ENCODE peak calls at places on chromosome 6, in five cellular contexts. P is K562, X is suprapubic skin, L is endothelial cell of umbilical vein, Q is HCT116. J is an unnamed sample.

GRCh38 chr6:159151266-159151855 is 17.8 kb upstream of the FNDC1 start:
- DNase-seq in P (peak), Q (peak), X (no peak), L (peak), J (no peak)

GRCh38 chr6:106547053-106547414 is 82.3 kb downstream of the RTN4IP1 start:
- DNase-seq in X (no peak), P (no peak), L (peak), Q (peak), J (no peak)

GRCh38 chr6:158768396-158768795 is 50.8 kb downstream of the EZR start:
- DNase-seq in P (no peak), X (no peak), Q (no peak), L (no peak), J (no peak)

GRCh38 chr6:167825759-167826229 is 917 bp upstream of the AFDN start:
- DNase-seq in P (peak), L (no peak), X (peak), Q (peak), J (peak)

GRCh38 chr6:14799928-14800327 is 445.9 kb upstream of the JARID2 start:
- DNase-seq in Q (peak), L (peak), X (no peak), P (peak), J (no peak)

GRCh38 chr6:56637640-56638039 is 5.0 kb downstream of the DST start:
- DNase-seq in P (peak), Q (peak), X (no peak), L (peak), J (no peak)

GRCh38 chr6:43996614-43997341 is 130.5 kb downstream of the MRPL14 start:
- DNase-seq in L (no peak), Q (no peak), X (peak), P (no peak), J (no peak)

GRCh38 chr6:141610741-141611140 is 522.0 kb upstream of the GJE1 start:
- DNase-seq in X (no peak), Q (peak), L (peak), P (no peak), J (no peak)

GRCh38 chr6:9316831-9317230 is 881.5 kb upstream of the SLC35B3 start:
- DNase-seq in X (no peak), L (no peak), Q (no peak), P (no peak), J (no peak)

GRCh38 chr6:35078226-35078850 is 62.8 kb downstream of the TCP11 start:
- DNase-seq in L (no peak), Q (no peak), P (no peak), X (peak), J (no peak)

GRCh38 chr6:132695773-132696172 is 18.1 kb downstream of the VNN1 start:
- DNase-seq in P (no peak), X (no peak), L (peak), Q (no peak), J (no peak)

GRCh38 chr6:155155787-155156447 is 107.9 kb upstream of the CLDN20 start:
- DNase-seq in Q (no peak), P (no peak), X (no peak), L (no peak), J (no peak)

GRCh38 chr6:53397283-53397682 is 48.5 kb upstream of the ELOVL5 start:
- DNase-seq in X (no peak), P (no peak), L (no peak), Q (no peak), J (no peak)

GRCh38 chr6:56938634-56939294 is 16.1 kb upstream of the BEND6 start:
- DNase-seq in P (peak), X (no peak), L (peak), Q (peak), J (no peak)

GRCh38 chr6:11538049-11538798 is 675 bp downstream of the TMEM170B start:
- DNase-seq in X (peak), L (peak), P (peak), Q (no peak), J (peak)

GRCh38 chr6:36305885-36306284 is 30.8 kb downstream of the BNIP5 start:
- DNase-seq in P (no peak), Q (no peak), X (no peak), L (no peak), J (peak)

GRCh38 chr6:118124851-118125250 is 217.8 kb downstream of the SLC35F1 start:
- DNase-seq in Q (no peak), X (no peak), L (no peak), P (no peak), J (no peak)

GRCh38 chr6:152954443-152954842 is 28.4 kb downstream of the FBXO5 start:
- DNase-seq in X (no peak), Q (no peak), L (no peak), P (peak), J (no peak)

DNA sequence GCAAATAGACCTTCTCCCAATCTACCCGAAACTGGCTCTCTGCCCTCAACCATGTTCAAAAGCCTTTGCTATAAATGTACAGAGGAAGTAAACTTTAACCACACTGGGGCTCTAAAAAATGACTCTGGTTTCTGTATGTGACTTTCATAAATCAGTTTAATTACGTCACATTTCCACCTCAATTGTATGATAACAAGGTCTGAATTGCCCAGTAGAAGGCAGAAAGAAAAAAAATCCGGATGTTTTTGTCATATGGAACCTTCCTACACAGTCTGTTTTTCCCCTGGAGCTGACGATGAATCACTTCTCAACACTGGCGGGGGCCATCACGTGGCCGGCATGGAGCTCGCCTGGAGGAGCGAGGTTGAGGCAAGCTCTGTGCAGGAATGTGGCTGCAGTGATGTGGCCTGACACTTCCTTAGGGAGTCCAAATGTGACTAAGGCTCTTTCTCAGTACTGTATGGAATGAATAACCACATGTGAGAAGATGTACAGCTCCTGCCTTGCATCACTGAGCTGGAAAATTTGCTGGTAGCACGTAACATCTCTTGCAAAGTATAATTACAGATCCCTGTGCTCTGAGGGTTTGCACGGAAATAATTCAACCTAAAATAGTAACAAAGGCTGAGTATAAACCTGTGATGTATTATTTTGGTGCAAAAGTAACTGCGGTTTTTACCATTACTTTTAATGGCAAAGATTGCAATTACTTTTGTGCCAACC is 58.5 kb upstream of the SNX9 start:
- DNase-seq in L (peak), X (peak), P (peak), Q (peak), J (peak)
- TF ChIP-seq POLR2A in L (no peak), X (no peak), P (no peak), Q (no peak), J (peak)

DNA sequence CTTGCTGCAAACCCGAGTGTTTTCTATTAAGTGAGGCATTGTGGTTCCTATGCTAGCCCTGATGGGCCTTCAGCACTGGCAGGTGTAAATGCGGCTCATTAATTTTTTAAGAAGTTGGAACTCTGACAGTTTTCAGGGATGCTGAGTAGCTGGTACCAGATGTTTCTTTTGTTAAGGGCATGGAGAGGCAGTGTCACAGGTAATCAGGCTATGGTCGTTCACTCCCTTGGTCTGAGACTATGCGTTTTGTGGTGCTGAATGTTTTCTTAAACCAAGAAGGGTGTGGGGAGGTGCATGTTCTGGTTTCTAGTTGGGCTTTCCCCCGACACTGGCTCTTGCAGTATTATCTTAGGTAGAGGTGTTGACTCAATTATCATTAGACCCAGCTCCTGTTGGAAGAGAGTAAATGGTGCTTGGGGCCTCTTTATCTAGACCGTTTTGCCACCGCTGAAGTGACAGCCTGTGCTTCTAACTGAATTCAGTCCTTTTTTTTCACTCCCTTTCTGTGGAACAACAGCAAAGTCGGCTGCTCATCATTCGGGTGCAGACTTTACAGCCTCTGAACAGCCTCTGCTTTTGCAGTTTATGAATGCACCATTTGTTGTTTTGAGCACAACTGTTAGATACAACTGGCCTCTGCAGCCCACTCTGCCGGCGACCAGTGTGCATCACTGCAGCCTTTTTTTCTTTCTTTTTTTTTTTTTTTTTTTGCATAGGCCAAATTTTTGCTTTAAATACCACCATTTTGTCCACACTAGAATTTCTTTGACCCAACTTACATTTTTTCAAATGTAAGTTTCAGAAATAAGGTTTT is 35.6 kb downstream of the RREB1 start:
- DNase-seq in Q (no peak), L (no peak), P (peak), X (no peak), J (no peak)
- H3K27ac ChIP-seq in Q (no peak), L (no peak), P (peak), X (peak), J (no peak)

DNA sequence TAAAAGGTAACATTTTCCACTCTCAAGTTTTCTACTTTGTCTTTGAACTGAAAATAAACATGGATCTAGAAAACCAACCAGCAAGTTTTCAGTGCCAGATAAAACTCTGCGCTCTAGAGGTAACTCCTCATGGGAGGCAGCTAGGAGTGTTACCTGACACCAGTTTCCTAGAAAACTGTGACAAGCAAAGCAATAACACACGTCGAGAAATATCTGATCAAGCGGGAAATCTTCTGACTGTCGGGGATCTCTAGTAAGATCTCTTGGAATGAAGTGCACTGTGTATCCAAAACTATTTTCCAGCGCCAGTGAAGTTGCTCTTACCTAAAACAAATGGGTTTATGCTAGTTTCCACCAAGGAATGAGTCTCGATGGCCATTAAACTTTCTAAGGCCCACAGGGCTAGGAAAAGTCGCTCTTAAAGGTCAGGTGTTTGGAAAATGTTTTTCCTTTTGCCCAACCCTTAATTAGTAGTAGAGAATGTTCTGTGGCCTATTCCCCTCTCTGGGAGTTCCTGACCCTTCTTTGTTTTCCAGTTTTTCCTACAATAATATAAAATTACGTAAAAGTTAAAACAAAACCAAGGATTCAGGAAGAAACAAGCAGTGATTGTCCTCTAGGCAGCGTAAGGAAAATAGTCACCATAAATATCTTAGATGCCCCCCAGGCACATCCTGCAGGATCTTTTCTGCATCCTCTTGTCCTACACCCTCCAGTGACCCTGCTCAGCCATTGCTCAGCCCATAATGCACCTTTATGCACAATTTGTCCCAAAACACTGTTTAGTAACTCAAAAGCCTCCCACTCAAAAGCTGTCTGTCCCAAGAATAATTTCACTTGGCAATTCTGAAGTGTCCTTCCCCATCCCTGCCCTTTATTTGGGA is 137.7 kb upstream of the AKAP12 start:
- DNase-seq in L (peak), X (no peak), Q (no peak), P (no peak), J (no peak)
- TF ChIP-seq POLR2AphosphoS5 in L (no peak), X (no peak), Q (no peak), P (no peak), J (no peak)

GRCh38 chr6:33772902-33773472 is 15.9 kb downstream of the LEMD2 start:
- DNase-seq in P (no peak), Q (no peak), L (no peak), X (no peak), J (no peak)
- TF ChIP-seq POLR2A in P (no peak), Q (no peak), L (no peak), X (no peak), J (no peak)

GRCh38 chr6:22218410-22218809 is 78.4 kb downstream of the PRL start:
- DNase-seq in P (no peak), X (no peak), L (no peak), Q (no peak), J (no peak)

GRCh38 chr6:22222469-22222868 is 74.4 kb downstream of the PRL start:
- DNase-seq in L (no peak), Q (no peak), P (no peak), X (no peak), J (no peak)

GRCh38 chr6:22221630-22222029 is 75.2 kb downstream of the PRL start:
- DNase-seq in P (no peak), X (no peak), Q (no peak), L (no peak), J (no peak)

GRCh38 chr6:22219916-22220315 is 76.9 kb downstream of the PRL start:
- DNase-seq in X (no peak), L (no peak), Q (no peak), P (no peak), J (no peak)

GRCh38 chr6:22221211-22221610 is 75.6 kb downstream of the PRL start:
- DNase-seq in L (no peak), P (no peak), X (no peak), Q (no peak), J (no peak)
- H3K27ac ChIP-seq in L (no peak), P (no peak), X (no peak), Q (no peak), J (no peak)

GRCh38 chr6:16146527-16146955 is 17.7 kb downstream of the MYLIP start:
- DNase-seq in P (no peak), Q (no peak), X (no peak), L (peak), J (no peak)

GRCh38 chr6:16141514-16141913 is 12.6 kb downstream of the MYLIP start:
- DNase-seq in X (no peak), Q (no peak), L (no peak), P (no peak), J (no peak)

GRCh38 chr6:16146028-16146427 is 17.1 kb downstream of the MYLIP start:
- DNase-seq in Q (no peak), P (no peak), X (no peak), L (peak), J (no peak)

GRCh38 chr6:16148498-16148897 is 19.6 kb downstream of the MYLIP start:
- DNase-seq in P (no peak), X (no peak), Q (no peak), L (no peak), J (peak)

DNA sequence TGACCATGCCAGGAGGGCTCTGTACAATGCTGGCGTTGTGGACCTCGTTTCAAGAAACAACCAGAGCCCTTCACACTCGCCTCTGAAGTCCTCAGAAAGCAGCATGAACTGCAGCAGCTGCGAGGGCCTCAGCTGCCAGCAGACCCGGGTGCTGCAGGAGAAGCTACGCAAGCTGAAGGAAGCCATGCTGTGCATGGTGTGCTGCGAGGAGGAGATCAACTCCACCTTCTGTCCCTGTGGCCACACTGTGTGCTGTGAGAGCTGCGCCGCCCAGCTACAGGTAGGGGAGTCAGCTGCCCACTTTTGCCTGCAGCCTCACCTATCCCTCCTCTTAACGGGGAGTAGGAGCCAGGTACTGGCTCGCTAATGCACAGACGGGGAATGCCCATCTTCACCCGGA is 16.2 kb downstream of the MYLIP start:
- DNase-seq in P (no peak), X (no peak), L (no peak), Q (no peak), J (peak)
- TF ChIP-seq POLR2AphosphoS5 in P (peak), X (no peak), L (no peak), Q (no peak), J (no peak)

GRCh38 chr6:108560463-108561308 is at the start of gene FOXO3:
- DNase-seq in Q (peak), P (peak), L (peak), X (peak), J (peak)

GRCh38 chr6:108558372-108559096 is 2.2 kb upstream of the FOXO3 start:
- DNase-seq in Q (peak), P (peak), X (peak), L (peak), J (peak)

GRCh38 chr6:108559884-108560462 is 744 bp upstream of the FOXO3 start:
- DNase-seq in Q (no peak), P (peak), L (peak), X (peak), J (no peak)

GRCh38 chr6:108557494-108558371 is 3.0 kb upstream of the FOXO3 start:
- DNase-seq in X (peak), P (peak), Q (no peak), L (peak), J (peak)

GRCh38 chr6:108559097-108559883 is 1.4 kb upstream of the FOXO3 start:
- DNase-seq in X (peak), Q (no peak), P (peak), L (peak), J (peak)
- TF ChIP-seq POLR2A in X (peak), Q (peak), P (peak), L (no peak), J (peak)

GRCh38 chr6:4658486-4658885 is 117.7 kb upstream of the CDYL start:
- DNase-seq in L (no peak), P (no peak), Q (no peak), X (no peak), J (no peak)

GRCh38 chr6:4653141-4653540 is 123.1 kb upstream of the CDYL start:
- DNase-seq in P (no peak), X (no peak), Q (no peak), L (no peak), J (no peak)

GRCh38 chr6:4651831-4652467 is 124.3 kb upstream of the CDYL start:
- DNase-seq in L (no peak), X (no peak), P (no peak), Q (no peak), J (no peak)

GRCh38 chr6:4655196-4656025 is 120.8 kb upstream of the CDYL start:
- DNase-seq in P (no peak), Q (no peak), X (no peak), L (no peak), J (no peak)

DNA sequence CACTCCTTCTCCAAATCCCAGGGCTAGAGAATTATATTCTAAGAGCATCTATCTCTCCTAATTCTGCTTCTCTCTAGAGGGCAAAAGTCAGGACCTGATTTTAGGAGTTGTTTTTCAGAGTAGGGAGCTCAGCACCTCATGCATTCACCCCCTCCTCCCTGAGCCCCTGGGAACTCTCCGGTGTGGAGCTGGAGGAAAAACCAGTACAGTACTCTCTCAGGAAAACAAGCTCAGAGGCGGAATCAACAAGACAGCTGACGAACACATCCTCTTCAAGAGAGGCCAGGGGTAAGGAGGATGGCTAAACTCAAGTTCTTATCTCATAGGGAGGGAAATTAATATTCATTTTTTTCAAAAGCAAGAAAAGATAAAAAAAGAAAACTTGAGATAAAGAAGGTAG is 120.1 kb upstream of the CDYL start:
- DNase-seq in Q (no peak), L (no peak), X (no peak), P (no peak), J (no peak)
- H3K27ac ChIP-seq in Q (no peak), L (no peak), X (no peak), P (no peak), J (no peak)

DNA sequence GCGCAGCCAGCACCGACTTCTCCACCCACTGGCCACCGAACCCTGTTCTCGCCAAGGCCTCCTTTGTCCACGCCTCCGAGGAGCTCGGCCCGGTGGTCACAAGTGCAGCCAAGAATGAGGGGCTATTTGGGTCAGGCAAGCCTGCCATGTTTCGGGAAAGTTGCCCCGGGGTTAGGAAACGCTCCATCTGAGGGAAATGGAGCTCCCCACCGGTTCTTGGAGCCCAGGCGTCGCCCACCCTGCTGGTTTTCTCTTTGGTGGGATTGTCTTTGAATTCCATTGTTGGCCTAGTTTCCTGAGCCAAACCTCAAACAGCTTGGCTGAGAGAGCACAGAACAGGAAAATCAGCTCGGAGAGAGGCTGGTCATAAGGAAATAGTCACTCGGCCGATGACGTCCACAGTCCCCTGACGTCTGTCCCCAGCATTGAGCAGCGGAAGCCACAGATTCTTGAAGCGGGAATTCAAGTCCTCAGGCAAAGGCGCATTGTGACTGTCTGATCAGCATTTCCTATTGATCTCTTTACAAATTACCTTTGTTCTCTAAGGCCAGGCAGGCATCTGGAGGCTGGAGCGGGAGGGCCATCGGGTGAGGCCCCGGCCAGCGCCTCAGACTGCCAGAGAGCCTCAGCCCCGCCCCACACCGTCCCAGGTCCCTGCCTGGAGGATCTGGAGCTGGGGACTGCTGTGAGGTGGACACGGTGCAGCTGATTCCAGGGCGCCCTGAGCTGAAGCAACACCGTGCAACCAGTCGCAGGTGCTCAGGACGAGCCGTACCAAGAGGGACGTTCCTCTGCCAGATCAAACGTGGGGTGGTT is 138.6 kb downstream of the DLL1 start:
- DNase-seq in L (peak), P (no peak), X (peak), Q (no peak), J (peak)
- TF ChIP-seq POLR2AphosphoS5 in L (no peak), P (no peak), X (no peak), Q (no peak), J (peak)

J was measured in upper lobe of left lung.